ENCODE peak calls at places on chromosomes 5 and 9, in six cellular contexts. P is GM23248; I is WERI-Rb-1; V is CD4-positive, CD25-positive, alpha-beta regulatory T cell; W is colonic mucosa; A is breast epithelium. E is an unnamed sample.

GRCh38 chr5:144191461-144191860 is 20.8 kb downstream of the KCTD16 start:
- DNase-seq in A (no peak), W (no peak), P (no peak), I (no peak), V (no peak), E (no peak)

GRCh38 chr5:125142439-125142838 is 396.0 kb upstream of the ZNF608 start:
- DNase-seq in A (no peak), P (peak; percentile 54), I (no peak), W (no peak), V (no peak), E (no peak)

GRCh38 chr9:76365028-76365427 is 29.2 kb downstream of the RFK start:
- DNase-seq in V (no peak), I (no peak), W (no peak), P (peak; percentile 56), A (no peak), E (peak; percentile 28)

GRCh38 chr5:34500236-34500836 is 155.8 kb upstream of the RAI14 start:
- DNase-seq in V (no peak), P (peak; percentile 31), I (no peak), W (no peak), A (no peak), E (no peak)

GRCh38 chr5:8058626-8059180 is 189.8 kb downstream of the MTRR start:
- DNase-seq in P (no peak), W (no peak), I (no peak), V (no peak), A (no peak), E (no peak)

GRCh38 chr5:155773680-155774079 is 553.3 kb upstream of the SGCD start:
- DNase-seq in I (no peak), A (no peak), W (no peak), V (no peak), P (no peak), E (no peak)

GRCh38 chr5:33850100-33850594 is 41.6 kb downstream of the ADAMTS12 start:
- DNase-seq in A (no peak), V (peak; percentile 82), I (no peak), P (peak; percentile 64), W (no peak), E (peak; percentile 77)

GRCh38 chr5:126561908-126562307 is 33.1 kb downstream of the ALDH7A1 start:
- DNase-seq in W (no peak), P (no peak), I (no peak), A (no peak), V (no peak), E (no peak)

GRCh38 chr9:134663084-134663483 is 21.5 kb downstream of the COL5A1 start:
- DNase-seq in W (no peak), V (no peak), P (no peak), I (no peak), A (no peak), E (no peak)

GRCh38 chr9:109098221-109098959 is 21.4 kb downstream of the TMEM245 start:
- DNase-seq in V (peak; percentile 69), A (no peak), I (peak; percentile 32), P (peak; percentile 72), W (no peak), E (peak; percentile 61)

GRCh38 chr9:94761506-94761905 is 35.0 kb downstream of the AOPEP start:
- DNase-seq in W (no peak), P (peak; percentile 12), V (peak; percentile 16), I (no peak), A (no peak), E (no peak)

GRCh38 chr5:801472-801871 is 16.9 kb upstream of the ZDHHC11B start:
- DNase-seq in W (no peak), P (no peak), A (no peak), V (no peak), I (no peak), E (no peak)

GRCh38 chr5:91469517-91470165 is 86.5 kb upstream of the ARRDC3 start:
- DNase-seq in P (no peak), W (no peak), I (no peak), A (no peak), V (no peak), E (peak; percentile 10)

GRCh38 chr5:178671745-178672144 is 44.9 kb upstream of the CLK4 start:
- DNase-seq in A (no peak), I (peak; percentile 5), P (no peak), W (no peak), V (no peak), E (no peak)

GRCh38 chr9:12629091-12629490 is 64.1 kb upstream of the TYRP1 start:
- DNase-seq in W (no peak), P (no peak), I (no peak), A (no peak), V (no peak), E (no peak)

GRCh38 chr5:171688696-171689495 is 96.7 kb upstream of the SMIM23 start:
- DNase-seq in W (no peak), I (no peak), P (no peak), V (no peak), A (no peak), E (no peak)

GRCh38 chr5:120368923-120369715 is 95.0 kb upstream of the PRR16 start:
- DNase-seq in A (no peak), I (no peak), V (no peak), P (no peak), W (peak; percentile 90), E (no peak)

GRCh38 chr9:2087500-2088313 is 72.6 kb downstream of the SMARCA2 start:
- DNase-seq in V (peak; percentile 72), I (no peak), P (peak; percentile 72), A (no peak), W (no peak), E (peak; percentile 43)

GRCh38 chr9:4316409-4316808 is 16.5 kb upstream of the GLIS3 start:
- DNase-seq in V (no peak), I (no peak), P (no peak), A (no peak), W (no peak), E (no peak)
- H3K4me3 ChIP-seq in V (no peak overlapping the region), I (no peak overlapping the region), P (no peak overlapping the region), A (no peak overlapping the region), W (no peak overlapping the region), E (no peak overlapping the region)

GRCh38 chr9:89436326-89436725 is 61.6 kb downstream of the SEMA4D start:
- DNase-seq in V (no peak), W (no peak), A (no peak), P (no peak), I (no peak), E (no peak)

GRCh38 chr9:89438194-89438593 is 59.7 kb downstream of the SEMA4D start:
- DNase-seq in I (no peak), W (no peak), A (no peak), V (no peak), P (no peak), E (no peak)

GRCh38 chr9:89436963-89437625 is 60.8 kb downstream of the SEMA4D start:
- DNase-seq in P (no peak), W (peak; percentile 79), A (no peak), I (no peak), V (peak; percentile 90), E (no peak)

GRCh38 chr9:89439571-89439970 is 58.3 kb downstream of the SEMA4D start:
- DNase-seq in A (no peak), I (no peak), P (no peak), V (no peak), W (no peak), E (no peak)

GRCh38 chr9:89437772-89438171 is 60.1 kb downstream of the SEMA4D start:
- DNase-seq in W (no peak), P (no peak), A (no peak), V (no peak), I (no peak), E (no peak)
- H3K36me3 ChIP-seq in W (no peaks in the 10 kb centered on the region), P (no peaks in the 10 kb centered on the region), A (no peaks in the 10 kb centered on the region), V (peaks cover 18% of the 10 kb centered on the region), I (no peaks in the 10 kb centered on the region), E (no peaks in the 10 kb centered on the region)

GRCh38 chr9:81610739-81611107 is 78.6 kb downstream of the TLE1 start:
- DNase-seq in A (no peak), P (no peak), V (no peak), W (no peak), I (no peak), E (no peak)

GRCh38 chr9:81609782-81610738 is 79.3 kb downstream of the TLE1 start:
- DNase-seq in A (no peak), V (no peak), I (peak; percentile 11), P (peak; percentile 77), W (no peak), E (peak; percentile 38)

GRCh38 chr9:81608289-81608657 is 81.1 kb downstream of the TLE1 start:
- DNase-seq in A (no peak), W (no peak), V (no peak), P (no peak), I (no peak), E (no peak)

GRCh38 chr9:81605154-81605670 is 84.1 kb downstream of the TLE1 start:
- DNase-seq in A (no peak), I (no peak), W (no peak), V (no peak), P (no peak), E (no peak)

GRCh38 chr9:81607593-81608288 is 81.6 kb downstream of the TLE1 start:
- DNase-seq in I (no peak), V (no peak), A (no peak), W (no peak), P (no peak), E (no peak)
- H3K4me3 ChIP-seq in I (no peak overlapping the region), V (no peak overlapping the region), A (no peak overlapping the region), W (no peak overlapping the region), P (no peak overlapping the region), E (no peak overlapping the region)

GRCh38 chr9:125407432-125407973 is 145.9 kb downstream of the GAPVD1 start:
- DNase-seq in A (no peak), P (no peak), I (peak; percentile 44), W (no peak), V (no peak), E (no peak)

GRCh38 chr9:125406812-125407087 is 145.1 kb downstream of the GAPVD1 start:
- DNase-seq in A (no peak), I (no peak), V (no peak), W (no peak), P (no peak), E (no peak)

GRCh38 chr9:125409217-125409636 is 147.6 kb downstream of the GAPVD1 start:
- DNase-seq in V (peak; percentile 8), A (no peak), P (peak; percentile 9), W (no peak), I (peak; percentile 39), E (no peak)

GRCh38 chr9:125409637-125410521 is 148.3 kb downstream of the GAPVD1 start:
- DNase-seq in V (peak; percentile 56), W (no peak), I (peak; percentile 47), P (peak; percentile 42), A (no peak), E (peak; percentile 40)

DNA sequence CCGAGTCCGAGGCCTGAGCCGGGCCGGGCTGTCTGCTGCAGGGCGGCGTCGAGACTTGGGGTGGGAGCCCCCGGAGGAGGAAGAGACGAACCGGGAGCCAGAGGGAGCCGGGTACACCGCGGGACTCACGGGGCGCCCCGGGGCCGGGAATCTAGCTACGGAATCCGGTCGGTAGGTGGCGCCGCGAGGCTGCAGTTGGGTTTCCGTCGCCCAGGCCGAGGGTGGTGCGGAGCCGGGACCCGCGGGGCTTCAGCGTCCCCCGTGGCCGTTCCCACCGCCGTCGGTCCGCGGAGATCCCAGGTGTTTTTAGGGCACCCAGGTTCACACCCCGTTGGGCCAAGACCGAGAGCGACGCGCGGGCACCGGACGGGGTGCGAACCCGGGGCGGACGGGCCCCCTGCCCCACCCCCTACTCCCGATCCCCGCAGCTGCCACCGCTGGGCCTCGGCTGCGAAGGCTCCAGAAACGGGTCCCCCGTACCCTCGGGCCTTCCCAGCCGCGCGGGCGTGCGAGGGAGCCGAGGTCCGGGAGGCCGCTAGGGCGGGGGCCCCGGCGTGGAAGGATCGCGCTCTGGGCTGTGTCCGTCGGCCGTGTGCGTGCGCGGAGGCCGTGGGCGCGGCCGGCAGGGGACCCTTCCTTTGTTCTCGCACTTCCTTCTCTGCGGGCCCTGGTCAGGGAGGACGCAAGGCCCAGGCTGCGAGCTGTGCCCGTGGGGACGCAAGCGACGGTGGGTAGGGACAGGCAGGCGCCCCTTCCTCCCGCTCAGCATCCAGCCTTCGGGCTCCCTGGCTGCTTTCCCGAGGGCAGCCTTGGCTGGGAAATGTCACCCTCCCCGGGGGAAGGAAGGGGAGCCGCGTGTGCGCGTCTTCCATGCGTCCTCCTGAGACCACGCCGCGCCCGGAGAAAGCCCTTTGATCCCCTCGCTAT is 146.6 kb downstream of the GAPVD1 start:
- DNase-seq in I (peak; percentile 90), A (peak; percentile 80), V (peak; percentile 65), P (peak; percentile 88), W (peak; percentile 79), E (peak; percentile 51)
- H3K36me3 ChIP-seq in I (no peaks in the 10 kb centered on the region), A (no peaks in the 10 kb centered on the region), V (no peaks in the 10 kb centered on the region), P (no peaks in the 10 kb centered on the region), W (no peaks in the 10 kb centered on the region), E (no peaks in the 10 kb centered on the region)